ENCODE peak calls at places on chromosomes 13 and 19, in ten cellular contexts. Y is mesothelial cell of epicardium; J is SK-N-MC; W is AG10803; S is iris pigment epithelial cell; K is naive thymus-derived CD4-positive, alpha-beta T cell; E is pancreas; A is GOT3; B is memory B cell; M is HTR-8/SVneo. D is an unnamed sample.
A peak's percentile ranks its signal among the peaks of the same experiment; 100 is the strongest.

GRCh38 chr19:18415177-18415867 is 3.9 kb upstream of the SSBP4 start:
- DNase-seq in Y (no peak), J (peak; percentile 78), W (peak; percentile 88), S (peak; percentile 70), K (no peak), E (peak; percentile 64), A (no peak), B (no peak), M (no peak), D (peak; percentile 92)

GRCh38 chr13:94711561-94712286 is 621 bp downstream of the SOX21 start:
- DNase-seq in Y (no peak), J (no peak), W (peak; percentile 6), S (peak; percentile 38), K (no peak), E (peak; percentile 79), A (peak; percentile 99), B (no peak), M (no peak), D (no peak)

GRCh38 chr19:49430678-49431329 is 5.6 kb downstream of the GFY start:
- DNase-seq in Y (no peak), J (no peak), W (no peak), S (no peak), K (no peak), E (no peak), A (no peak), B (no peak), M (no peak), D (no peak)

GRCh38 chr19:48400018-48400742 is 6.7 kb downstream of the GRIN2D start:
- DNase-seq in Y (no peak), J (no peak), W (peak; percentile 82), S (peak; percentile 89), K (no peak), E (no peak), A (peak; percentile 38), B (no peak), M (no peak), D (no peak)

GRCh38 chr13:35767256-35767981 is 290.9 kb upstream of the MAB21L1 start:
- DNase-seq in Y (no peak), J (no peak), W (no peak), S (no peak), K (no peak), E (no peak), A (no peak), B (no peak), M (no peak), D (no peak)

GRCh38 chr13:106573279-106573831 is 5.4 kb upstream of the ARGLU1 start:
- DNase-seq in Y (no peak), J (no peak), W (peak; percentile 92), S (peak; percentile 61), K (no peak), E (no peak), A (no peak), B (no peak), M (no peak), D (no peak)

GRCh38 chr13:25227690-25228089 is 55.6 kb upstream of the AMER2 start:
- DNase-seq in Y (no peak), J (no peak), W (no peak), S (no peak), K (no peak), E (no peak), A (no peak), B (no peak), M (no peak), D (no peak)

GRCh38 chr19:28940751-28941500 is 272.0 kb downstream of the UQCRFS1 start:
- DNase-seq in Y (no peak), J (no peak), W (peak; percentile 87), S (peak; percentile 8), K (no peak), E (no peak), A (no peak), B (no peak), M (no peak), D (no peak)

GRCh38 chr19:1942078-1942933 is 1.3 kb downstream of the CSNK1G2 start:
- DNase-seq in Y (peak; percentile 67), J (no peak), W (peak; percentile 59), S (peak; percentile 83), K (peak; percentile 84), E (peak; percentile 89), A (no peak), B (peak; percentile 70), M (peak; percentile 60), D (no peak)

GRCh38 chr13:29977721-29978120 is 127.3 kb upstream of the UBL3 start:
- DNase-seq in Y (no peak), J (no peak), W (no peak), S (no peak), K (no peak), E (no peak), A (no peak), B (no peak), M (no peak), D (no peak)

GRCh38 chr13:44732503-44733098 is 156.5 kb upstream of the TSC22D1 start:
- DNase-seq in Y (no peak), J (no peak), W (no peak), S (no peak), K (no peak), E (no peak), A (no peak), B (no peak), M (no peak), D (no peak)

GRCh38 chr13:103469771-103470170 is 403.6 kb upstream of the SLC10A2 start:
- DNase-seq in Y (no peak), J (no peak), W (no peak), S (no peak), K (no peak), E (no peak), A (no peak), B (no peak), M (no peak), D (no peak)

GRCh38 chr19:28288850-28289249 is 924.1 kb downstream of the UQCRFS1 start:
- DNase-seq in Y (no peak), J (no peak), W (no peak), S (no peak), K (no peak), E (no peak), A (no peak), B (no peak), M (no peak), D (no peak)

GRCh38 chr19:10861118-10861651 is 10.2 kb upstream of the CARM1 start:
- DNase-seq in Y (no peak), J (no peak), W (peak; percentile 33), S (peak; percentile 28), K (no peak), E (no peak), A (no peak), B (no peak), M (no peak), D (no peak)

GRCh38 chr19:30799854-30800755 is 427.9 kb downstream of the ZNF536 start:
- DNase-seq in Y (no peak), J (no peak), W (peak; percentile 8), S (no peak), K (no peak), E (no peak), A (no peak), B (no peak), M (peak; percentile 20), D (no peak)

GRCh38 chr19:19475845-19476828 is 39.2 kb downstream of the TSSK6 start:
- DNase-seq in Y (no peak), J (no peak), W (no peak), S (no peak), K (no peak), E (peak; percentile 35), A (no peak), B (no peak), M (no peak), D (no peak)

GRCh38 chr19:19227217-19227616 is 15.5 kb downstream of the NCAN start:
- DNase-seq in Y (no peak), J (no peak), W (no peak), S (no peak), K (no peak), E (no peak), A (no peak), B (no peak), M (no peak), D (no peak)

GRCh38 chr19:8248348-8249328 is 39.5 kb downstream of the CERS4 start:
- DNase-seq in Y (no peak), J (no peak), W (no peak), S (no peak), K (no peak), E (no peak), A (no peak), B (no peak), M (no peak), D (no peak)

GRCh38 chr19:12841094-12841493 is 2.8 kb downstream of the MAST1 start:
- DNase-seq in Y (peak; percentile 50), J (no peak), W (no peak), S (no peak), K (no peak), E (peak; percentile 77), A (no peak), B (no peak), M (no peak), D (no peak)

GRCh38 chr13:87777395-87777794 is 106.2 kb downstream of the SLITRK5 start:
- DNase-seq in Y (no peak), J (no peak), W (no peak), S (no peak), K (no peak), E (no peak), A (no peak), B (no peak), M (no peak), D (no peak)

GRCh38 chr19:50492303-50493052 is 15.8 kb upstream of the GARIN5A start:
- DNase-seq in Y (no peak), J (no peak), W (no peak), S (no peak), K (peak; percentile 40), E (peak; percentile 22), A (no peak), B (no peak), M (no peak), D (no peak)

GRCh38 chr19:51272183-51272817 is 21.4 kb downstream of the SIGLECL1 start:
- DNase-seq in Y (no peak), J (no peak), W (no peak), S (no peak), K (no peak), E (no peak), A (no peak), B (no peak), M (no peak), D (no peak)

GRCh38 chr13:29547135-29547534 is 48.4 kb downstream of the SLC7A1 start:
- DNase-seq in Y (no peak), J (no peak), W (no peak), S (no peak), K (no peak), E (no peak), A (no peak), B (no peak), M (no peak), D (no peak)

GRCh38 chr19:40443930-40444180 is 280 bp downstream of the SERTAD3 start:
- DNase-seq in Y (no peak), J (no peak), W (peak; percentile 16), S (no peak), K (no peak), E (no peak), A (no peak), B (no peak), M (no peak), D (no peak)

GRCh38 chr13:89003656-89004055 is 1332.5 kb downstream of the SLITRK5 start:
- DNase-seq in Y (no peak), J (no peak), W (no peak), S (no peak), K (no peak), E (no peak), A (no peak), B (no peak), M (no peak), D (no peak)

GRCh38 chr19:58009666-58010301 is 7.2 kb upstream of the ZNF606 start:
- DNase-seq in Y (no peak), J (peak; percentile 12), W (peak; percentile 39), S (peak; percentile 88), K (no peak), E (peak; percentile 91), A (no peak), B (peak; percentile 50), M (peak; percentile 30), D (peak; percentile 94)

D was measured in mesenteric fat pad.